ENCODE peak calls at places on chromosomes 13 and 19, in nine cellular contexts. H, G, I, X, Z, D, F, S and N are unnamed samples.

GRCh38 chr13:51048166-51048461 is 63.0 kb downstream of the C13orf42 start:
- DNase-seq in D (no peak), G (no peak), S (no peak), Z (no peak), H (no peak), X (no peak), I (no peak), F (no peak), N (no peak)

GRCh38 chr13:59452189-59452588 is 711.5 kb downstream of the DIAPH3 start:
- DNase-seq in F (no peak), G (no peak), X (no peak), I (no peak), H (no peak), Z (no peak), S (no peak), D (no peak), N (no peak)

GRCh38 chr13:52001120-52001731 is 10.0 kb downstream of the ATP7B start:
- DNase-seq in H (peak; percentile 40), X (no peak), I (no peak), S (no peak), Z (no peak), F (no peak), D (peak; percentile 8), G (no peak), N (no peak)

GRCh38 chr13:40666905-40667621 is 622 bp upstream of the FOXO1 start:
- DNase-seq in X (peak; percentile 24), S (peak; percentile 8), G (peak; percentile 33), I (peak; percentile 69), Z (peak; percentile 69), D (no peak), H (no peak), F (peak; percentile 76), N (peak; percentile 49)

GRCh38 chr13:102555914-102556553 is 40.8 kb upstream of the TPP2 start:
- DNase-seq in G (no peak), X (peak; percentile 37), F (peak; percentile 29), S (no peak), H (peak; percentile 30), D (no peak), I (no peak), Z (no peak), N (no peak)

GRCh38 chr13:77459616-77460015 is 75.9 kb upstream of the SCEL start:
- DNase-seq in G (no peak), I (no peak), D (no peak), Z (no peak), H (no peak), F (no peak), S (no peak), X (no peak), N (no peak)

GRCh38 chr13:39779337-39780270 is 124.1 kb downstream of the COG6 start:
- DNase-seq in H (no peak), F (no peak), S (peak; percentile 52), D (no peak), Z (no peak), G (no peak), I (no peak), X (no peak), N (no peak)

GRCh38 chr13:110713642-110713952 is at the start of gene ING1:
- DNase-seq in I (no peak), F (no peak), Z (no peak), D (no peak), H (no peak), G (no peak), S (no peak), X (no peak), N (no peak)

GRCh38 chr19:18866800-18867123 is 29.2 kb downstream of the CERS1 start:
- DNase-seq in G (no peak), S (no peak), X (no peak), D (no peak), H (no peak), Z (no peak), I (no peak), F (no peak), N (no peak)
- TF ChIP-seq CTCF in G (no peak), S (peak; percentile 53), X (no peak), D (no peak), H (peak; percentile 25), Z (no peak), I (no peak), F (peak; percentile 28), N (no peak)

GRCh38 chr13:96996097-96996496 is 1.8 kb upstream of the OXGR1 start:
- DNase-seq in Z (no peak), X (no peak), D (no peak), S (no peak), G (no peak), F (no peak), I (no peak), H (no peak), N (no peak)

GRCh38 chr13:96994849-96995243 is 570 bp upstream of the OXGR1 start:
- DNase-seq in H (no peak), S (no peak), Z (no peak), F (no peak), D (no peak), G (no peak), X (no peak), I (no peak), N (no peak)

GRCh38 chr13:96992633-96993032 is 1.6 kb downstream of the OXGR1 start:
- DNase-seq in I (no peak), G (no peak), F (no peak), D (no peak), H (no peak), Z (no peak), X (no peak), S (no peak), N (no peak)

GRCh38 chr13:96993660-96994029 is 631 bp downstream of the OXGR1 start:
- DNase-seq in S (no peak), X (no peak), D (no peak), H (no peak), I (no peak), G (no peak), F (no peak), Z (no peak), N (no peak)

DNA sequence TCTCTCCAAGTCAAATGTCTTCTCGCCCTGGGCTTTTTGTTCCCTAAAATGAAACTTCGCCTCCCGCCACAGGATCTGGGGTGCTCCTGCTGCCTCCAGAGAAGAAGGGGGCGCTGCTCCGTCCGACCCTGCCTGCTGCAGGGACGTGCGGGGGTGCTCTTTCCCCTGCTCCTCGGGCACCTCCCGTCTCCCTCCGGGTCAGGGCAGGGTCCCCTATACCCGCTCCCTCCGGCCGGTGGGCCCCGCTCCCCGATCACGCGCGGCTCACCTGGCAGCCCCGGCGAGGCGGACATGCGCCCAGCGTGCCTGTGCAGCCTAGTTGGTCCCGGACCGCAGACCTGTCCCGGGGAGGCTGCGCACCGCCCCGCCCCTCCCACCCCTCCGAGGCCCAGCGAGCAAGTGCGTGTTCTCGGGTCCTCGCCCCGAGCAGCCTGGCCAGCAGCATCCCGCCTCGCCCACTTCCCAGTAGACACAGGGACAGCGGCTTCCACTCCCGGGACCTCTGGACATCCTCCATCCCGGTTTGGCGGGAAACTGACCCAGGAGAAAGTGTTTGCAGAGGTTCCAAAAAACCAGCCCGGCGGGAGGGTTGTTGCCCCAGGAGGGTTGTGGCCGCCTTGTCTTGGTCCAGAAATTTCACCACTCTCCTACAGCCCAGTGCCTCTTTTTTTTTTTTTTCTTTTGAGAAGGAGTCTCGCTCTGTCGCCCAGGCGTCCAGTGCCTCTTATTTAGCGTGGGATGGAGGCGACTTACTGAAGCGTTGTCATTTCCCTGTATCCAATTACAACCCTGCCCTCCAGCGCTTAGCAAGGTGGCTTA is at the start of gene OXGR1:
- DNase-seq in I (no peak), X (peak; percentile 23), D (no peak), S (no peak), G (no peak), Z (no peak), F (no peak), H (no peak), N (peak; percentile 54)
- TF ChIP-seq CTCF in I (no peak), X (no peak), D (no peak), S (no peak), G (no peak), Z (no peak), F (no peak), H (no peak), N (no peak)

GRCh38 chr19:40309666-40310065 is 24.5 kb upstream of the AKT2 start:
- DNase-seq in H (no peak), Z (no peak), D (no peak), G (no peak), X (no peak), I (no peak), F (no peak), S (no peak), N (no peak)

GRCh38 chr19:40304306-40304705 is 19.2 kb upstream of the AKT2 start:
- DNase-seq in I (no peak), H (no peak), F (no peak), S (no peak), X (no peak), G (no peak), Z (no peak), D (no peak), N (no peak)

GRCh38 chr19:40302224-40303011 is 17.3 kb upstream of the AKT2 start:
- DNase-seq in I (no peak), F (no peak), Z (no peak), G (no peak), D (no peak), H (no peak), X (no peak), S (no peak), N (no peak)

GRCh38 chr19:40303765-40304164 is 18.6 kb upstream of the AKT2 start:
- DNase-seq in Z (no peak), F (no peak), S (no peak), H (no peak), I (no peak), X (no peak), G (no peak), D (no peak), N (no peak)

GRCh38 chr19:40305403-40305802 is 20.3 kb upstream of the AKT2 start:
- DNase-seq in Z (peak; percentile 83), I (peak; percentile 81), X (peak; percentile 85), S (peak; percentile 65), D (peak; percentile 72), H (peak; percentile 96), F (peak; percentile 80), G (peak; percentile 81), N (peak; percentile 85)
- TF ChIP-seq CTCF in Z (peak; percentile 81), I (peak; percentile 66), X (peak; percentile 84), S (peak; percentile 78), D (peak; percentile 80), H (peak; percentile 100), F (peak; percentile 81), G (peak; percentile 70), N (peak; percentile 35)

GRCh38 chr19:33440241-33440640 is 66.7 kb downstream of the CEBPG start:
- DNase-seq in H (no peak), X (no peak), S (no peak), D (no peak), I (no peak), Z (peak; percentile 25), F (no peak), G (no peak), N (no peak)

GRCh38 chr19:33436360-33437345 is 63.1 kb downstream of the CEBPG start:
- DNase-seq in F (no peak), G (no peak), X (peak; percentile 61), S (no peak), D (no peak), H (no peak), I (no peak), Z (peak; percentile 28), N (no peak)

GRCh38 chr19:33437351-33438015 is 64.0 kb downstream of the CEBPG start:
- DNase-seq in Z (peak; percentile 11), S (no peak), D (no peak), I (no peak), H (no peak), X (peak; percentile 66), F (no peak), G (no peak), N (no peak)

GRCh38 chr19:33438987-33439781 is 65.7 kb downstream of the CEBPG start:
- DNase-seq in Z (peak; percentile 23), F (no peak), G (no peak), I (no peak), H (no peak), X (no peak), D (no peak), S (no peak), N (no peak)

GRCh38 chr19:33438016-33438671 is 64.6 kb downstream of the CEBPG start:
- DNase-seq in G (no peak), Z (peak; percentile 19), X (peak; percentile 94), I (no peak), F (peak; percentile 31), S (no peak), D (no peak), H (no peak), N (peak; percentile 55)
- TF ChIP-seq CTCF in G (no peak), Z (peak; percentile 23), X (peak; percentile 65), I (no peak), F (no peak), S (no peak), D (no peak), H (no peak), N (no peak)